ENCODE peak calls at places on chromosomes 6 and 20, in six cellular contexts. W, K, T, Q, H and L are unnamed samples.

GRCh38 chr20:23877524-23877923 is 2.0 kb downstream of the CST5 start:
- DNase-seq in W (no peak), K (no peak), T (no peak), Q (no peak), H (no peak), L (no peak)

GRCh38 chr6:26258199-26258977 is 106.6 kb upstream of the BTN3A2 start:
- DNase-seq in W (no peak), K (no peak), T (no peak), Q (no peak), H (no peak), L (no peak)

GRCh38 chr6:1729752-1730140 is 120.0 kb downstream of the FOXC1 start:
- DNase-seq in W (no peak), K (no peak), T (no peak), Q (no peak), H (no peak), L (no peak)

GRCh38 chr6:100657678-100658330 is 193.1 kb upstream of the SIM1 start:
- DNase-seq in W (no peak), K (peak), T (peak), Q (no peak), H (peak), L (peak)

GRCh38 chr6:63553208-63553607 is 19.1 kb upstream of the LOC128125822 start:
- DNase-seq in W (no peak), K (no peak), T (no peak), Q (no peak), H (no peak), L (no peak)

GRCh38 chr20:35883778-35884540 is 70.3 kb downstream of the SCAND1 start:
- DNase-seq in W (peak), K (peak), T (peak), Q (peak), H (peak), L (peak)

GRCh38 chr20:51650685-51651134 is 108.2 kb upstream of the NFATC2 start:
- DNase-seq in W (no peak), K (peak), T (peak), Q (no peak), H (peak), L (peak)

GRCh38 chr6:15132854-15133670 is 112.8 kb upstream of the JARID2 start:
- DNase-seq in W (no peak), K (peak), T (peak), Q (no peak), H (peak), L (peak)

GRCh38 chr20:51346686-51347485 is 195.6 kb downstream of the NFATC2 start:
- DNase-seq in W (no peak), K (peak), T (peak), Q (no peak), H (peak), L (peak)

GRCh38 chr6:56955171-56956155 is 556 bp downstream of the BEND6 start:
- DNase-seq in W (peak), K (peak), T (peak), Q (peak), H (peak), L (peak)
- TF ChIP-seq CTCF in W (peak), K (peak), T (peak), Q (peak), H (peak), L (peak)

GRCh38 chr6:39088331-39088730 is 26.7 kb downstream of the SAYSD1 start:
- DNase-seq in W (peak), K (peak), T (peak), Q (no peak), H (peak), L (peak)
- TF ChIP-seq CTCF in W (peak), K (peak), T (peak), Q (peak), H (peak), L (peak)

GRCh38 chr20:34522969-34523871 is 7.0 kb downstream of the DYNLRB1 start:
- DNase-seq in W (peak), K (peak), T (peak), Q (no peak), H (peak), L (peak)
- TF ChIP-seq CTCF in W (peak), K (peak), T (peak), Q (peak), H (peak), L (peak)

DNA sequence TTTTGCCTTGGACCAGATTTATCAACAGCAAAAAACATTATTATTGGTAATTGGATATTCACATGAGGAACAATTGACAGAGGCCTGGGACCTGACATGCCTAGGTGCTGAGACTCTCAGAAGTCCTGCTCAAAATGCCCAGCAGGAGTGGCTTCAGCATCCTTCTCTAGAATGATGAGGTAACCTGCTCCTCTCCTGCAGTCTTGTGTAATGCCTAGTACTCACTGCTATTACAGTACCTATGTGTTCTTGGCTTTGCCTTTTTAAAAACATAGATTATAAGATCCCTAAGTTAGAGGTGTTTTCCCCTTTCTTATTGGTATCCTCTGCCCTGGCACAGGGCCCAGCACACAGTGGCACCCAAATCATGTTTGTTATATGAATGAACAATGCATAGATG is 230.9 kb downstream of the PKHD1 start:
- DNase-seq in W (no peak), K (no peak), T (no peak), Q (no peak), H (no peak), L (no peak)
- TF ChIP-seq CTCF in W (no peak), K (no peak), T (no peak), Q (no peak), H (no peak), L (no peak)

DNA sequence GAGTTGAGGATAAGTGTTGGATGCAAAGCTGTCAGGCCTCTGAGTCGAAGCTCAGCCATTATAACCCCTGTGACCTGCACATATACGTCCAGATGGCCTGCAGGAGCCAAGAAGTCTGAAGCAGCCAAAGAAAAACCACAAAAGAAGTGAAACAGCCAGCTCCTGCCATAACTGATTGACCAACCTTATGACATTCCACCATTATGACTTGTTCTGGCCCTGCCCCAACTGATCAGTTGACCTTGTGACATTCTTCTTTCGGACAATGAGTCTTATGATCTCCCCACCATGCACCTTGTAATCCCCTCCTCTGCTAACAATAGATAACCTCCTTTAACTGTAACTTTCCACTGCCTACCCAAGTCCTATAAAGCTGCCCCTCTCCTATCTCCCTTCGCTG is 133.7 kb upstream of the AGPAT4 start:
- DNase-seq in W (no peak), K (peak), T (no peak), Q (no peak), H (peak), L (peak)
- TF ChIP-seq CTCF in W (no peak), K (no peak), T (no peak), Q (no peak), H (no peak), L (no peak)

GRCh38 chr20:46584508-46584907 is 34.1 kb upstream of the OCSTAMP start:
- DNase-seq in W (no peak), K (no peak), T (no peak), Q (no peak), H (no peak), L (no peak)
- TF ChIP-seq CTCF in W (no peak), K (no peak), T (no peak), Q (no peak), H (no peak), L (no peak)

GRCh38 chr20:32992015-32992641 is 12.1 kb downstream of the SUN5 start:
- DNase-seq in W (no peak), K (no peak), T (no peak), Q (no peak), H (no peak), L (no peak)

GRCh38 chr20:32997431-32997830 is 6.8 kb downstream of the SUN5 start:
- DNase-seq in W (no peak), K (no peak), T (no peak), Q (no peak), H (no peak), L (no peak)

GRCh38 chr20:32999603-33000250 is 4.5 kb downstream of the SUN5 start:
- DNase-seq in W (no peak), K (no peak), T (no peak), Q (no peak), H (no peak), L (no peak)

GRCh38 chr20:32993484-32994050 is 10.7 kb downstream of the SUN5 start:
- DNase-seq in W (no peak), K (no peak), T (no peak), Q (no peak), H (no peak), L (no peak)

GRCh38 chr20:32995802-32996201 is 8.4 kb downstream of the SUN5 start:
- DNase-seq in W (no peak), K (no peak), T (no peak), Q (no peak), H (no peak), L (no peak)
- TF ChIP-seq CTCF in W (peak), K (no peak), T (peak), Q (no peak), H (peak), L (no peak)

GRCh38 chr6:52504778-52505127 is 72.1 kb downstream of the TRAM2 start:
- DNase-seq in W (no peak), K (no peak), T (no peak), Q (no peak), H (no peak), L (no peak)

GRCh38 chr6:52503853-52504777 is 72.7 kb downstream of the TRAM2 start:
- DNase-seq in W (no peak), K (peak), T (peak), Q (peak), H (peak), L (peak)

GRCh38 chr6:52503344-52503747 is 73.5 kb downstream of the TRAM2 start:
- DNase-seq in W (no peak), K (no peak), T (no peak), Q (no peak), H (no peak), L (no peak)

GRCh38 chr6:52500268-52501129 is 76.4 kb downstream of the TRAM2 start:
- DNase-seq in W (no peak), K (no peak), T (no peak), Q (no peak), H (no peak), L (no peak)

GRCh38 chr6:52502306-52503029 is 74.4 kb downstream of the TRAM2 start:
- DNase-seq in W (no peak), K (no peak), T (no peak), Q (no peak), H (no peak), L (no peak)
- TF ChIP-seq CTCF in W (no peak), K (no peak), T (no peak), Q (no peak), H (no peak), L (no peak)

GRCh38 chr6:152952045-152952444 is 30.8 kb downstream of the FBXO5 start:
- DNase-seq in W (no peak), K (peak), T (peak), Q (no peak), H (peak), L (peak)

GRCh38 chr6:152957796-152958195 is 25.0 kb downstream of the FBXO5 start:
- DNase-seq in W (no peak), K (no peak), T (no peak), Q (no peak), H (no peak), L (no peak)

GRCh38 chr6:152952866-152953509 is 29.9 kb downstream of the FBXO5 start:
- DNase-seq in W (no peak), K (peak), T (peak), Q (no peak), H (peak), L (peak)

GRCh38 chr6:152950240-152950639 is 32.6 kb downstream of the FBXO5 start:
- DNase-seq in W (no peak), K (no peak), T (no peak), Q (no peak), H (no peak), L (no peak)

DNA sequence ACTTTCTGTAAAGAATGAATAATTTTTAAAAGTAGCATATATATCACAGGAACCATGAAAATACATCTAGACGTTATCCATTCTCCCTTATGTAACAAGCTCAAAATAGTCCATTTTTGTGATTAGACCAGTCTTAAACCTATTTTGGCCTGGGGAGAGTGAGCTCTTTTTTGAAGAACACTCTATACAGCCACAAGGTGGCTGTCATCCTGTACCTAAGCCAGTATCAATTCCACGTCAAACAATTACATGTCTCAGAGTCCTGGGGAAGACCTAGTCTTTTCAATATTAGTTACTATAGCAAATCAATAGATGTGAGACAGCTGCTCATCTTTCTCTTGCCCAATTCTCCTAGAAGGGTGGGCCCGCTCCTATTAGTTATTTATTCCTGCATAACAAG is 28.4 kb downstream of the FBXO5 start:
- DNase-seq in W (no peak), K (no peak), T (no peak), Q (no peak), H (no peak), L (no peak)
- TF ChIP-seq CTCF in W (peak), K (no peak), T (peak), Q (no peak), H (peak), L (no peak)

DNA sequence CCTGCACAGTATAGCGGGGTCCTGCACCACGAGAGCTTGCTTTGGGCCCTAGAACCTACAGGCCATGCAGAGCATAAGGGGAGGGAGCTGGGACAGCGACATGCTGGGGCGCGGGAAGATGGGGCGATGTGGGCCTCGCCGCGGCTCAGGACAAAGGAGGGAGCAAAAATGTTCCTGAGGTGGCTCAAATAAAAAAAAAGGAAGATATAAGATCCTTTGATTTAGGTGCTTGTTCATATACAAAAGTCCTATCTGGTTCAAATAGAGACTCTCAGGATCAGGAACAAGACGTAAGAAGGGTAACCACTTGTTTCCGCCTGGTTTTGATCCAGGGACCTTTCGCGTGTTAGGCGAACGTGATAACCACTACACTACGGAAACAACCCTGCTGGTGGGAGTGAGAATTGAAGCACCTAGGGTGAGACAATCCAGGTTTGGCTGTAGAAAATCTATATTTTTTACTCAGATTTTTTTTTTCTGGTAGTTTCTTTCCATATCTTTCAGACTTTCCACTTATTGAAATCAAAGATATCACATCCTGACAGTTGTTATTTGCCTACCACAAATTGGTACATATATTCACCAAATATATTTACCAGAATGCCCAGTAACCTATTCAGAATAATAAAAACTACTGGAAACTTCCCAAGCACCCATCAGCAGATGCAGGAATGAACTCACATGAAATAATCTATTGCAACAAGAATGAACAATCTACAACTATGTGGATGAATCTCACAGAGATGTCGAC is 177.9 kb upstream of the ZNF184 start:
- DNase-seq in W (peak), K (peak), T (peak), Q (no peak), H (no peak), L (peak)
- TF ChIP-seq CTCF in W (peak), K (no peak), T (peak), Q (no peak), H (no peak), L (peak)